ENCODE peak calls at places on chromosomes 6 and 20, in nine cellular contexts. F, X, T, R, M, C, J, P and D are unnamed samples. For H3K4me1 and H3K27me3, the result is how much of the 10 kb centered on the place peaks cover.

GRCh38 chr20:50716518-50716917 is 14.9 kb upstream of the PARD6B start:
- DNase-seq in M (no peak), T (no peak), X (no peak), C (no peak), J (no peak), F (no peak), P (no peak), R (no peak), D (no peak)

GRCh38 chr6:152904678-152905077 is 78.2 kb downstream of the FBXO5 start:
- DNase-seq in J (no peak), T (no peak), R (no peak), F (no peak), X (no peak), P (no peak), M (no peak), C (no peak), D (no peak)

GRCh38 chr20:64070244-64070993 is 7.4 kb downstream of the TCEA2 start:
- DNase-seq in R (no peak), C (peak), J (no peak), X (no peak), F (no peak), M (no peak), T (no peak), P (no peak), D (no peak)

GRCh38 chr6:104656235-104656634 is 203.5 kb downstream of the HACE1 start:
- DNase-seq in T (no peak), M (no peak), P (no peak), R (no peak), C (no peak), F (no peak), J (no peak), X (no peak), D (no peak)

GRCh38 chr6:116047173-116047933 is 13.3 kb downstream of the FRK start:
- DNase-seq in C (no peak), T (no peak), F (no peak), J (no peak), M (no peak), X (no peak), R (no peak), P (no peak), D (no peak)

GRCh38 chr6:149855040-149855654 is 9.0 kb downstream of the LRP11 start:
- DNase-seq in X (no peak), F (no peak), C (no peak), T (no peak), P (no peak), J (no peak), R (peak), M (peak), D (peak)

GRCh38 chr6:125480571-125480970 is 178.8 kb upstream of the HDDC2 start:
- DNase-seq in R (peak), J (no peak), C (peak), X (no peak), P (no peak), F (no peak), M (no peak), T (no peak), D (no peak)

GRCh38 chr6:41160933-41161332 is 2.0 kb downstream of the TREM2 start:
- DNase-seq in P (no peak), F (no peak), R (no peak), C (no peak), T (no peak), M (no peak), X (no peak), J (no peak), D (no peak)

GRCh38 chr6:90068835-90069478 is 174.7 kb downstream of the GJA10 start:
- DNase-seq in J (no peak), X (no peak), M (no peak), C (no peak), R (peak), T (no peak), P (no peak), F (no peak), D (no peak)

GRCh38 chr6:89347825-89348224 is 4.7 kb downstream of the UBE2J1 start:
- DNase-seq in M (peak), T (no peak), F (peak), C (no peak), P (no peak), X (no peak), J (no peak), R (peak), D (no peak)

GRCh38 chr20:574297-574942 is 30.8 kb upstream of the CSNK2A1 start:
- DNase-seq in T (no peak), C (peak), R (no peak), J (no peak), X (no peak), M (peak), F (no peak), P (no peak), D (no peak)

DNA sequence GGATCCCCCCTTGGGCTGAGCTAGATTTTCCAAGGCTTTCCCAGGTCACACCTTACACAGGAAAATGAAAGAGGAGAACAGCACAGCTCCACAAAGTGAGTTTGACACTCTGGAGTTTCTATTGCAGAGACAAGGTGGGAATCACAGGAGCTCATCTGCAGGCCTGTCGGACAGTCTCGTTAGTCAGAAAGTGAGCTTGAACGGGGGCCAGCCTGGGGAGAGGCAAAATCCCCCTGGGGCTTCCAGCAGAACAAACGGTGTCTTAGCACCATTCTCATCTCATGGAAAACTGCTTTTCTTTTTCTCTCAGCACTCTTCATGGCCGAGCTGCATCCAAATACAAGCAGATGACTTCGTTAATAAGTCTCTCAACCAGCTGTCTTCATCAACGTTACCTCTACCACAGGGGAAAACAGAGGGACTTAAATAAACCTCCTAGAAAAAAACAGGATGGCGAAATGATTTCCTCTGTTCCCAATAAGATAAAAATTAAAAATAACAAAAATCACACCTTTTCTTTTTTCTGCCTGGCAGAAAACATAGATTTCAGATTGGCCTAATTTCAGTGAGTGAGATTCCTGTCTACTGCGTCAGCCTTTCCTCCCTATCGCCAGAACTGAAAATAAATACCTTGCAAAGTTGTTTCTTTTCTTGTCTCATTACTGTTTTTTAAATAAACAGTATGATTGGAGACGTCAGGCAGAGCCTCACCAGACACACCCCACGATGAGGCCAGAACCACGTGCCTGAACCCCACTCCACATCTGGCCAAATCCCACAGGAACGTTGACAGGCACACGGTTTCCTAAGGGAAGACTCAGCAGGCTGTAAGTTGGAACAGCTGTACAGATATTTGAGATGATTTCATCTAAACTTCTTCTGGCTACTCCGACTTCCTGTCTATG is 219.0 kb downstream of the TTLL2 start:
- DNase-seq in F (no peak), M (peak), C (no peak), J (no peak), P (no peak), R (peak), X (no peak), T (peak), D (no peak)
- H3K4me3 ChIP-seq in F (no peak), M (no peak), C (no peak), J (no peak), P (no peak), R (no peak), X (no peak), T (no peak), D (no peak)

GRCh38 chr20:40945189-40945588 is 83.4 kb upstream of the TOP1 start:
- DNase-seq in F (no peak), X (no peak), C (no peak), T (no peak), P (no peak), R (no peak), J (no peak), M (no peak), D (no peak)
- H3K4me1 ChIP-seq in F (under half), X (under half), C (under half), T (under half), P (under half), R (under half), J (under half), M (under half), D (under half)

GRCh38 chr6:28220164-28221133 is 4.6 kb upstream of the ZSCAN9 start:
- DNase-seq in F (no peak), R (no peak), X (no peak), C (no peak), P (no peak), J (no peak), M (peak), T (no peak), D (no peak)
- H3K27me3 ChIP-seq in F (under half), R (half or more), X (under half), C (under half), P (under half), J (under half), M (under half), T (under half), D (under half)

DNA sequence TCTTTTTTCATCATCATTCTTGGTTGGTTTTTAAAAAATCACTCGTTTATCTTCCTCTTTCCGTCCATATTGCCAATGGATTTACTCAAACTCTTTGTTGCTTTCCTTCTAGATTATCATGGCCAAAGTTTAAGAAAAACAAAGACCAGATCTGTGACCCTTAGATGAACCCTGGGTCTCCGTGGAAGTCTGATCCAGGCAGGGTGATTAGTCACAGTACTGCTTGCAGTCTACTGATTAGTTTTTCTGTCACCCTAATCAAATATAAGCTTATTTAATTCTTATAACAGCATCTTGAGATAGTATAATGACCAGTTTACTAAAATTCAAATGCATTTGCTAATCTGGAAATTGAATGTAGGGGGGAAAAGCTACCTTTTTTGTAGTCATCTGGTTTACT is 6.0 kb upstream of the SMIM28 start:
- DNase-seq in C (no peak), M (peak), X (no peak), R (peak), J (no peak), T (no peak), F (no peak), P (no peak), D (no peak)
- H3K4me3 ChIP-seq in C (no peak), M (no peak), X (no peak), R (no peak), J (no peak), T (no peak), F (no peak), P (no peak), D (no peak)

GRCh38 chr20:22574545-22575086 is 9.8 kb downstream of the FOXA2 start:
- DNase-seq in R (no peak), P (no peak), T (no peak), J (no peak), F (no peak), C (no peak), X (no peak), M (no peak), D (no peak)

GRCh38 chr20:22575737-22576136 is 8.6 kb downstream of the FOXA2 start:
- DNase-seq in R (no peak), T (no peak), M (no peak), P (no peak), C (no peak), X (no peak), F (no peak), J (no peak), D (no peak)

GRCh38 chr20:22575087-22575721 is 9.2 kb downstream of the FOXA2 start:
- DNase-seq in X (no peak), F (no peak), T (no peak), P (no peak), R (no peak), M (no peak), C (no peak), J (no peak), D (no peak)

GRCh38 chr20:22572023-22572422 is 12.3 kb downstream of the FOXA2 start:
- DNase-seq in X (no peak), C (no peak), J (no peak), T (no peak), M (no peak), P (no peak), F (no peak), R (no peak), D (no peak)

DNA sequence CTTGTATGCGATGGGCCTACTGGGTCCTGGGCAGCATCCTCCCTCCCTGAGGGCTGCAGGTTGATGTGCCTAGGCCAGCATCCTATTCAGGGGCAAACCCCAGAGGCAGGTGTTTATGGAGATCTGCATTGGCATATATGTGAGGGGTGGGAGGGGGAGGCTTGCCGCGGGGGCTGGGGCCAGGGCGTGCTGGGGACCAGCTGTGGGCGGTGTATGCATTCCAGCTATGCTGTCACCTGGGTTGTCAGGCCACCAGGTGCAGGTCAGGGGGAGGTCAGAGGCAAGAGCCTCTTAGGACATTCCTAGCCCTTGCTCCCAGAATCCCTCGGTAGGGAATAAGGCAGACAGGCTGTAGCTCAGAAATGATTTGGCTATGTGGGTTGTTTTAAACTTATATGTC is 11.9 kb downstream of the FOXA2 start:
- DNase-seq in J (no peak), M (no peak), T (no peak), R (no peak), X (no peak), P (no peak), F (no peak), C (no peak), D (no peak)
- H3K4me1 ChIP-seq in J (under half), M (under half), T (under half), R (under half), X (under half), P (under half), F (under half), C (under half), D (under half)

GRCh38 chr6:71645299-71645698 is 241.1 kb upstream of the RIMS1 start:
- DNase-seq in X (no peak), J (no peak), M (no peak), C (no peak), R (no peak), T (no peak), F (no peak), P (no peak), D (no peak)

GRCh38 chr6:71642793-71643192 is 243.6 kb upstream of the RIMS1 start:
- DNase-seq in F (no peak), J (no peak), C (no peak), X (no peak), M (no peak), T (no peak), P (no peak), R (no peak), D (no peak)

GRCh38 chr6:71642120-71642519 is 244.2 kb upstream of the RIMS1 start:
- DNase-seq in T (no peak), M (no peak), J (no peak), C (no peak), R (no peak), P (no peak), F (no peak), X (no peak), D (no peak)
- H3K27me3 ChIP-seq in T (under half), M (under half), J (under half), C (under half), R (under half), P (under half), F (under half), X (under half), D (under half)